ENCODE peak calls at places on chromosomes 3 and 15, in nine cellular contexts. F is mucosa of descending colon; C is pancreas; J is stomach; T is cardiac muscle cell; I is body of pancreas; U is CD8-positive, alpha-beta T cell; Z is vagina; W is right lobe of liver. G is an unnamed sample.

GRCh38 chr3:17119198-17120072 is 234.7 kb downstream of the PLCL2 start:
- DNase-seq in F (no peak), C (no peak), J (no peak), T (no peak), I (no peak), U (no peak), Z (peak; percentile 55), W (no peak), G (no peak)

GRCh38 chr3:195253981-195254432 is 17.0 kb downstream of the XXYLT1 start:
- DNase-seq in F (no peak), C (no peak), J (no peak), T (no peak), I (no peak), U (no peak), Z (no peak), W (no peak), G (no peak)

GRCh38 chr3:197550489-197550888 is 5.3 kb downstream of the BDH1 start:
- DNase-seq in F (no peak), C (no peak), J (no peak), T (no peak), I (no peak), U (no peak), Z (no peak), W (no peak), G (no peak)

GRCh38 chr3:45472795-45473194 is 84.4 kb downstream of the LARS2 start:
- DNase-seq in F (no peak), C (no peak), J (no peak), T (no peak), I (no peak), U (no peak), Z (no peak), W (no peak), G (no peak)

GRCh38 chr15:71295242-71296031 is 180.2 kb downstream of the THSD4 start:
- DNase-seq in F (no peak), C (no peak), J (no peak), T (no peak), I (no peak), U (no peak), Z (no peak), W (no peak), G (peak; percentile 91)

GRCh38 chr3:72665701-72666443 is 182.4 kb downstream of the SHQ1 start:
- DNase-seq in F (no peak), C (no peak), J (peak; percentile 46), T (peak; percentile 52), I (peak; percentile 60), U (peak; percentile 49), Z (no peak), W (no peak), G (no peak)

GRCh38 chr3:194178693-194179092 is 42.7 kb downstream of the HES1 start:
- DNase-seq in F (no peak), C (no peak), J (no peak), T (no peak), I (no peak), U (no peak), Z (no peak), W (no peak), G (peak; percentile 43)

GRCh38 chr15:40430271-40430805 is 10.4 kb upstream of the BAHD1 start:
- DNase-seq in F (no peak), C (no peak), J (no peak), T (no peak), I (no peak), U (no peak), Z (no peak), W (no peak), G (no peak)

GRCh38 chr3:48535578-48535977 is 21.0 kb downstream of the PFKFB4 start:
- DNase-seq in F (no peak), C (no peak), J (no peak), T (no peak), I (no peak), U (no peak), Z (no peak), W (no peak), G (no peak)

GRCh38 chr15:41494190-41494921 is 682 bp downstream of the ITPKA start:
- DNase-seq in F (peak; percentile 70), C (peak; percentile 83), J (peak; percentile 43), T (peak; percentile 39), I (peak; percentile 41), U (no peak), Z (no peak), W (peak; percentile 64), G (no peak)

GRCh38 chr15:50257924-50258323 is 7.6 kb downstream of the HDC start:
- DNase-seq in F (no peak), C (no peak), J (no peak), T (no peak), I (no peak), U (no peak), Z (no peak), W (no peak), G (no peak)

GRCh38 chr15:50816191-50816590 is 50.7 kb upstream of the SPPL2A start:
- DNase-seq in F (peak; percentile 68), C (no peak), J (peak; percentile 64), T (peak; percentile 13), I (peak; percentile 68), U (no peak), Z (no peak), W (no peak), G (no peak)

GRCh38 chr3:72539856-72540255 is 308.4 kb downstream of the SHQ1 start:
- DNase-seq in F (no peak), C (no peak), J (no peak), T (no peak), I (no peak), U (no peak), Z (no peak), W (no peak), G (no peak)

GRCh38 chr3:187684444-187684843 is 14.2 kb upstream of the SST start:
- DNase-seq in F (no peak), C (no peak), J (no peak), T (no peak), I (no peak), U (no peak), Z (no peak), W (no peak), G (no peak)

GRCh38 chr3:187686874-187687273 is 15.5 kb downstream of the RTP2 start:
- DNase-seq in F (no peak), C (no peak), J (no peak), T (no peak), I (no peak), U (no peak), Z (no peak), W (no peak), G (no peak)

GRCh38 chr3:187684880-187685279 is 14.7 kb upstream of the SST start:
- DNase-seq in F (no peak), C (no peak), J (no peak), T (no peak), I (no peak), U (no peak), Z (no peak), W (no peak), G (no peak)

GRCh38 chr3:187689984-187690383 is 12.4 kb downstream of the RTP2 start:
- DNase-seq in F (no peak), C (no peak), J (no peak), T (no peak), I (no peak), U (no peak), Z (no peak), W (no peak), G (no peak)

DNA sequence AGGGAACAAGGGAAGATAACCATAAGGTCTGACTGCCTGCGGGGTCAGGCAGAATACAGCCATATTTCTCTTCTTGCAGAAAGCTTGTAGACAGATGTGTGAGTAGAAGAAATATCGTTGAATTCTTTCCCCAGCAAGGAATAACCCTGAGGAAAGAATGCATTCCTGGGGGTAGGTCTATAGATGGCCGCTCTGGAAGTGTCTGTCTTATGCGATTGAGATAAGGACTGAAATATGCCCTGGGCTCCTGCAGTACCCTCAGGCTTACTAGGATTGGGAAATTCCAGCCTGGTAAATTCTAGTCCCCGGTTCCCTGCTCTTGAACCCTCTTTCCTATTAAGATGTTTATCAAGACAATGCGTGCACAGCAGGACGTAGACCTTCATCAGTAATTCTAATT is 15.8 kb upstream of the SST start:
- DNase-seq in F (no peak), C (no peak), J (no peak), T (no peak), I (no peak), U (no peak), Z (no peak), W (no peak), G (no peak)
- H3K4me1 ChIP-seq in F (no peaks in the 10 kb centered on the region), C (no peaks in the 10 kb centered on the region), J (no peaks in the 10 kb centered on the region), T (no peaks in the 10 kb centered on the region), I (no peaks in the 10 kb centered on the region), U (no peaks in the 10 kb centered on the region), Z (no peaks in the 10 kb centered on the region), W (no peaks in the 10 kb centered on the region), G (no peaks in the 10 kb centered on the region)

GRCh38 chr3:175002732-175003143 is 143.6 kb downstream of the NAALADL2 start:
- DNase-seq in F (no peak), C (no peak), J (no peak), T (no peak), I (no peak), U (no peak), Z (no peak), W (no peak), G (peak; percentile 68)
- H3K4me3 ChIP-seq in F (no peak overlapping the region), C (no peak overlapping the region), J (no peak overlapping the region), T (no peak overlapping the region), I (no peak overlapping the region), U (no peak overlapping the region), Z (no peak overlapping the region), W (no peak overlapping the region), G (no peak overlapping the region)

GRCh38 chr3:121786485-121786884 is 36.9 kb upstream of the GOLGB1 start:
- DNase-seq in F (no peak), C (no peak), J (no peak), T (no peak), I (no peak), U (no peak), Z (no peak), W (no peak), G (no peak)
- H3K36me3 ChIP-seq in F (no peaks in the 10 kb centered on the region), C (peaks cover 26% of the 10 kb centered on the region), J (peaks cover 8% of the 10 kb centered on the region), T (peaks cover 29% of the 10 kb centered on the region), I (no peaks in the 10 kb centered on the region), U (peaks cover 16% of the 10 kb centered on the region), Z (no peaks in the 10 kb centered on the region), W (peaks cover 26% of the 10 kb centered on the region), G (peaks cover 33% of the 10 kb centered on the region)

DNA sequence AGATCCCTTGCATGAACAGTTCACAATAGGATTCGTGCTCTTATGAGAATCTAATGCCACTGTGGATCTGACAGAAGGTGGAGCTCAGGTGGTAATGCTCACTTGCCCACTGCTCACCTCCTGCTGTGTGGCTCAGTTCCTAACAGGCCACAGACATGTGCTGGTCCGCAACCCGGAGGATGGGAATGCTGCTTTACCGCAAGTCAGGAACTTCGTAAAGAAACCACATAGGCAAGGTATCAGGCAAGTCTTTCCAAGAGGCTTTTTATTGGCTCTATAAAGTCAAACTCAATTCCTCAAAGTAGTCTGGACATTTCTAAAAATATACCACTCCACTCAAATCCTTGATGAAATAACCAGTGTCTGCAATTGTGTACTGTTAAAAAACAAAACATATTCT is 56.1 kb downstream of the OSTN start:
- DNase-seq in F (no peak), C (no peak), J (no peak), T (no peak), I (no peak), U (no peak), Z (no peak), W (no peak), G (no peak)
- H3K4me1 ChIP-seq in F (no peaks in the 10 kb centered on the region), C (no peaks in the 10 kb centered on the region), J (no peaks in the 10 kb centered on the region), T (peaks cover 7% of the 10 kb centered on the region), I (no peaks in the 10 kb centered on the region), U (no peaks in the 10 kb centered on the region), Z (no peaks in the 10 kb centered on the region), W (no peaks in the 10 kb centered on the region), G (no peaks in the 10 kb centered on the region)

DNA sequence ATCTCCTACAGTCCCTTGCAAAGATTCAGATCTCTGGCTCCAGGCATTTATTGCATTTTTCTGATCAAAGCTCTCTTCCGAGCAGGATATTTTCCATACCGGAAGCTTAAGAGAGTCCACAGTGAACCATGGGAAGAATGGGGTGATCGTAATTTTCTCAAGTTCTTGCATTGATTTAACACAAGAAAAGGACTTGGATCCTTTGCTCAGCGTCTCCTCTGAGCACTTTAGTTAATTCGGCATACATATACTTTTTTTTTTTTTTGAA is 64.0 kb upstream of the FLNB start:
- DNase-seq in F (no peak), C (no peak), J (no peak), T (no peak), I (no peak), U (no peak), Z (no peak), W (no peak), G (no peak)
- H3K4me3 ChIP-seq in F (no peak overlapping the region), C (no peak overlapping the region), J (no peak overlapping the region), T (no peak overlapping the region), I (no peak overlapping the region), U (no peak overlapping the region), Z (no peak overlapping the region), W (no peak overlapping the region), G (no peak overlapping the region)